ENCODE peak calls at places on chromosomes 5 and 9, in nine cellular contexts. D, Q, K, R, W, G, Z, J and C are unnamed samples.

GRCh38 chr5:2505217-2505616 is 246.3 kb downstream of the IRX2 start:
- DNase-seq in Z (no peak), J (no peak), R (no peak), D (no peak), W (no peak), Q (no peak), G (no peak), K (no peak), C (no peak)

GRCh38 chr9:29514336-29514735 is 1941.1 kb upstream of the C9orf72 start:
- DNase-seq in J (no peak), D (peak; percentile 1), G (no peak), Z (no peak), W (no peak), K (no peak), R (peak; percentile 3), Q (no peak), C (no peak)

GRCh38 chr9:91056917-91057316 is 255.3 kb downstream of the SYK start:
- DNase-seq in W (no peak), G (peak; percentile 54), Z (no peak), Q (no peak), J (no peak), K (no peak), D (no peak), R (peak; percentile 36), C (no peak)

GRCh38 chr9:123645126-123645525 is 284.8 kb downstream of the DENND1A start:
- DNase-seq in Z (no peak), J (no peak), G (no peak), Q (no peak), D (no peak), K (no peak), W (no peak), R (no peak), C (no peak)

GRCh38 chr5:145243016-145243415 is 592.1 kb downstream of the PRELID2 start:
- DNase-seq in D (no peak), J (no peak), W (no peak), G (no peak), Z (no peak), R (no peak), Q (no peak), K (no peak), C (no peak)

GRCh38 chr5:72452515-72453259 is 54.5 kb downstream of the ZNF366 start:
- DNase-seq in R (peak; percentile 62), W (no peak), D (peak; percentile 61), K (peak; percentile 54), G (peak; percentile 95), Q (no peak), Z (no peak), J (no peak), C (peak; percentile 63)

GRCh38 chr9:119873877-119874276 is 504.6 kb upstream of the BRINP1 start:
- DNase-seq in J (no peak), Z (no peak), W (no peak), G (no peak), R (no peak), K (no peak), Q (no peak), D (no peak), C (no peak)

GRCh38 chr9:20570086-20570485 is 52.2 kb downstream of the MLLT3 start:
- DNase-seq in Z (no peak), Q (no peak), R (peak; percentile 35), G (peak; percentile 57), W (no peak), J (no peak), K (no peak), D (peak; percentile 34), C (no peak)

GRCh38 chr9:99807276-99807852 is 14.3 kb upstream of the NR4A3 start:
- DNase-seq in G (peak; percentile 76), W (peak; percentile 72), Z (peak; percentile 83), R (peak; percentile 78), K (peak; percentile 63), J (peak; percentile 71), D (peak; percentile 55), Q (no peak), C (peak; percentile 48)

GRCh38 chr9:124133752-124134151 is 122.2 kb downstream of the LHX2 start:
- DNase-seq in G (peak; percentile 67), Q (no peak), R (no peak), K (peak; percentile 59), D (peak; percentile 43), W (peak; percentile 41), Z (peak; percentile 31), J (no peak), C (no peak)

GRCh38 chr5:81194633-81195333 is 38.3 kb upstream of the CKMT2 start:
- DNase-seq in Q (peak; percentile 93), D (peak; percentile 79), W (peak; percentile 60), R (peak; percentile 72), J (peak; percentile 82), K (peak; percentile 79), G (peak; percentile 82), Z (peak; percentile 89), C (peak; percentile 83)

GRCh38 chr9:11107196-11107595 is 494.4 kb upstream of the PTPRD start:
- DNase-seq in D (no peak), G (no peak), J (no peak), Z (no peak), R (no peak), K (no peak), W (no peak), Q (no peak), C (no peak)

GRCh38 chr9:121434946-121435345 is 64.7 kb downstream of the GGTA1 start:
- DNase-seq in G (peak; percentile 68), Q (no peak), Z (no peak), K (no peak), J (no peak), R (peak; percentile 43), D (no peak), W (no peak), C (no peak)

GRCh38 chr5:30930736-30931135 is 262.8 kb upstream of the CDH6 start:
- DNase-seq in G (peak; percentile 10), Z (no peak), D (no peak), R (no peak), Q (no peak), J (no peak), W (no peak), K (no peak), C (no peak)

GRCh38 chr5:135571902-135572301 is 6.9 kb downstream of the CXCL14 start:
- DNase-seq in J (peak; percentile 27), R (no peak), Q (no peak), K (no peak), G (no peak), Z (no peak), W (no peak), D (no peak), C (no peak)

GRCh38 chr5:135568923-135569360 is 9.8 kb downstream of the CXCL14 start:
- DNase-seq in D (no peak), K (no peak), Q (no peak), G (no peak), R (peak; percentile 82), Z (no peak), W (no peak), J (no peak), C (no peak)

GRCh38 chr5:135571210-135571609 is 7.6 kb downstream of the CXCL14 start:
- DNase-seq in J (no peak), R (no peak), G (no peak), D (no peak), W (no peak), Q (no peak), K (no peak), Z (no peak), C (no peak)

GRCh38 chr5:135569755-135570452 is 8.9 kb downstream of the CXCL14 start:
- DNase-seq in Q (no peak), R (peak; percentile 64), J (peak; percentile 46), W (no peak), K (peak; percentile 18), Z (peak; percentile 22), G (peak; percentile 52), D (peak; percentile 51), C (no peak)

DNA sequence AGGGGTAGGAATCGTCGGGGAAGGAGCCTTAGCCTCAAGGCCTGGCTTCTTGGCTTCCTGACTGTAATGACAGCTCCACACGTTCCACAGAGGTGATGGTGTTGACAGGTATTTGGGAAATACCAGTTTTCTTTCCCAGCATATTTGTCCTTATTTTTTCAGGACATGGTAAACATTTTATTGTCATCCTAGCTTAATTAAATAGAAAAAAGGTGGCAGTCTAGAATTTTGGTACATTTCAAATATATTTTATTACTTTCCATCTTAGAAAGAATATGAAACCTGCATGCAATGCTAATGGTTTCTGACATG is 8.4 kb downstream of the CXCL14 start:
- DNase-seq in D (no peak), Z (no peak), K (no peak), G (no peak), J (no peak), W (no peak), R (no peak), Q (no peak), C (no peak)
- TF ChIP-seq CTCF in D (no peak), Z (peak; percentile 8), K (no peak), G (no peak), J (no peak), W (no peak), R (no peak), Q (no peak), C (no peak)

GRCh38 chr5:66142417-66142816 is 1.7 kb upstream of the SREK1 start:
- DNase-seq in K (no peak), Q (no peak), R (no peak), W (no peak), G (no peak), Z (no peak), J (no peak), D (no peak), C (no peak)
- TF ChIP-seq CTCF in K (no peak), Q (no peak), R (no peak), W (no peak), G (no peak), Z (no peak), J (no peak), D (no peak), C (no peak)

GRCh38 chr5:154575869-154576806 is 98.1 kb upstream of the HAND1 start:
- DNase-seq in W (peak; percentile 41), Z (no peak), D (peak; percentile 38), J (peak; percentile 81), G (no peak), K (no peak), Q (peak; percentile 76), R (no peak), C (no peak)
- TF ChIP-seq CTCF in W (no peak), Z (no peak), D (peak; percentile 49), J (peak; percentile 55), G (no peak), K (no peak), Q (no peak), R (peak; percentile 15), C (no peak)

GRCh38 chr9:126513159-126514036 is 100.3 kb upstream of the LMX1B start:
- DNase-seq in K (no peak), Q (no peak), Z (no peak), R (peak; percentile 76), W (no peak), D (no peak), J (no peak), G (no peak), C (no peak)

GRCh38 chr9:126509718-126510117 is 104.0 kb upstream of the LMX1B start:
- DNase-seq in Z (no peak), G (no peak), D (no peak), W (no peak), K (no peak), Q (no peak), R (no peak), J (no peak), C (peak; percentile 9)

GRCh38 chr9:126510564-126510963 is 103.2 kb upstream of the LMX1B start:
- DNase-seq in R (no peak), G (no peak), Q (no peak), D (no peak), Z (no peak), W (no peak), K (no peak), J (no peak), C (peak; percentile 5)

GRCh38 chr9:126508928-126509327 is 104.8 kb upstream of the LMX1B start:
- DNase-seq in Q (no peak), W (no peak), J (no peak), R (no peak), Z (no peak), G (no peak), D (no peak), K (no peak), C (no peak)

GRCh38 chr9:126511426-126511825 is 102.3 kb upstream of the LMX1B start:
- DNase-seq in J (no peak), G (no peak), Z (no peak), D (no peak), K (no peak), R (no peak), W (no peak), Q (no peak), C (no peak)
- TF ChIP-seq CTCF in J (no peak), G (no peak), Z (no peak), D (no peak), K (no peak), R (no peak), W (no peak), Q (no peak), C (no peak)